ENCODE peak calls at places on chromosome 5, in eight cellular contexts. C is putamen; M is T-cell; J is activated effector memory CD4-positive, alpha-beta T cell treated with Interleukin-2 at 50 U/mL for 16 hours; B is glomerular endothelial cell; L is CD8-positive, alpha-beta memory T cell; F is retinal pigment epithelial cell; P is activated naive CD4-positive, alpha-beta T cell treated with Interleukin-2 at 50 U/mL for 16 hours. K is an unnamed sample.

GRCh38 chr5:159943331-159943730 is 27.0 kb downstream of the ADRA1B start:
- DNase-seq in P (no peak), J (no peak), C (no peak), L (no peak), F (no peak), B (no peak), M (no peak), K (no peak)

GRCh38 chr5:78003914-78004313 is 227.8 kb upstream of the TBCA start:
- DNase-seq in F (no peak), B (no peak), C (no peak), P (no peak), J (no peak), M (no peak), L (no peak), K (no peak)

GRCh38 chr5:147559725-147560124 is 49.9 kb upstream of the DPYSL3 start:
- DNase-seq in L (no peak), C (no peak), F (no peak), B (no peak), J (no peak), M (no peak), P (no peak), K (no peak)

GRCh38 chr5:56264417-56265025 is 31.4 kb upstream of the ANKRD55 start:
- DNase-seq in P (peak), J (no peak), F (no peak), B (no peak), M (no peak), C (peak), L (peak), K (no peak)

GRCh38 chr5:36378551-36378950 is 76.8 kb upstream of the RANBP3L start:
- DNase-seq in J (no peak), F (no peak), M (no peak), C (no peak), B (no peak), P (no peak), L (no peak), K (no peak)

GRCh38 chr5:98774192-98775046 is 956 bp downstream of the RGMB start:
- DNase-seq in J (peak), L (peak), M (no peak), C (peak), B (no peak), P (peak), F (no peak), K (peak)

GRCh38 chr5:139671096-139671841 is 23.1 kb downstream of the CXXC5 start:
- DNase-seq in C (peak), J (no peak), M (no peak), L (no peak), P (no peak), F (no peak), B (no peak), K (no peak)

GRCh38 chr5:107687937-107688336 is 17.2 kb upstream of the EFNA5 start:
- DNase-seq in B (no peak), C (no peak), F (no peak), L (no peak), M (no peak), P (no peak), J (no peak), K (no peak)

GRCh38 chr5:180875860-180876426 is 14.9 kb upstream of the ZFP62 start:
- DNase-seq in J (no peak), F (no peak), C (no peak), M (no peak), L (no peak), P (no peak), B (no peak), K (no peak)

GRCh38 chr5:177040814-177041410 is 18.4 kb downstream of the ZNF346 start:
- DNase-seq in M (no peak), L (no peak), C (no peak), B (no peak), P (no peak), F (peak), J (no peak), K (no peak)

GRCh38 chr5:6581559-6582426 is 51.1 kb downstream of the NSUN2 start:
- DNase-seq in F (no peak), C (no peak), M (no peak), L (no peak), B (no peak), P (no peak), J (no peak), K (no peak)

GRCh38 chr5:26388946-26389345 is 649.4 kb downstream of the CDH9 start:
- DNase-seq in P (no peak), C (peak), J (no peak), B (no peak), L (no peak), F (peak), M (no peak), K (no peak)

GRCh38 chr5:8993031-8993430 is 552.8 kb downstream of the SEMA5A start:
- DNase-seq in B (no peak), F (no peak), J (no peak), M (no peak), P (no peak), L (no peak), C (no peak), K (no peak)

GRCh38 chr5:38601843-38602424 is 45.5 kb upstream of the LIFR start:
- DNase-seq in J (no peak), L (no peak), B (no peak), C (no peak), P (no peak), F (no peak), M (no peak), K (no peak)

GRCh38 chr5:138180183-138180782 is 1.4 kb downstream of the KIF20A start:
- DNase-seq in P (no peak), M (no peak), F (no peak), L (peak), B (peak), J (no peak), C (no peak), K (no peak)